ENCODE peak calls at places on chromosomes 7 and 10, in four cellular contexts. K is GM13976, T is glutamatergic neuron, Q is left ventricle myocardium inferior. F is an unnamed sample.

GRCh38 chr7:19114591-19114855 is 2.9 kb downstream of the TWIST1 start:
- DNase-seq in K (no peak), T (no peak), Q (no peak), F (no peak)

GRCh38 chr7:45185028-45185863 is 27.7 kb downstream of the RAMP3 start:
- DNase-seq in K (no peak), T (no peak), Q (no peak), F (no peak)

GRCh38 chr7:157558875-157559595 is 222.2 kb downstream of the DNAJB6 start:
- DNase-seq in K (no peak), T (peak; percentile 14), Q (no peak), F (no peak)

GRCh38 chr7:151264615-151265014 is 16.1 kb upstream of the SMARCD3 start:
- DNase-seq in K (no peak), T (no peak), Q (no peak), F (no peak)

GRCh38 chr10:103262229-103262628 is 14.7 kb upstream of the INA start:
- DNase-seq in K (no peak), T (no peak), Q (no peak), F (no peak)

GRCh38 chr10:23886355-23886754 is 322.6 kb upstream of the KIAA1217 start:
- DNase-seq in K (no peak), T (peak; percentile 14), Q (no peak), F (no peak)

GRCh38 chr7:91164948-91165845 is 99.0 kb upstream of the FZD1 start:
- DNase-seq in K (peak; percentile 40), T (no peak), Q (no peak), F (no peak)

GRCh38 chr7:28840515-28841125 is 117.5 kb downstream of the TRIL start:
- DNase-seq in K (peak; percentile 42), T (no peak), Q (no peak), F (no peak)

GRCh38 chr7:90119178-90119971 is 34.9 kb upstream of the STEAP1 start:
- DNase-seq in K (peak; percentile 12), T (peak; percentile 59), Q (peak; percentile 61), F (peak; percentile 30)
- TF ChIP-seq CTCF in K (no peak), T (no peak), Q (no peak), F (no peak)

GRCh38 chr10:44513592-44513991 is 128.7 kb upstream of the CXCL12 start:
- DNase-seq in K (no peak), T (no peak), Q (no peak), F (no peak)
- TF ChIP-seq CTCF in K (no peak), T (no peak), Q (no peak), F (no peak)

GRCh38 chr7:135938086-135938485 is 39.1 kb downstream of the MTPN start:
- DNase-seq in K (no peak), T (no peak), Q (no peak), F (no peak)
- TF ChIP-seq CTCF in K (no peak), T (no peak), Q (no peak), F (no peak)

DNA sequence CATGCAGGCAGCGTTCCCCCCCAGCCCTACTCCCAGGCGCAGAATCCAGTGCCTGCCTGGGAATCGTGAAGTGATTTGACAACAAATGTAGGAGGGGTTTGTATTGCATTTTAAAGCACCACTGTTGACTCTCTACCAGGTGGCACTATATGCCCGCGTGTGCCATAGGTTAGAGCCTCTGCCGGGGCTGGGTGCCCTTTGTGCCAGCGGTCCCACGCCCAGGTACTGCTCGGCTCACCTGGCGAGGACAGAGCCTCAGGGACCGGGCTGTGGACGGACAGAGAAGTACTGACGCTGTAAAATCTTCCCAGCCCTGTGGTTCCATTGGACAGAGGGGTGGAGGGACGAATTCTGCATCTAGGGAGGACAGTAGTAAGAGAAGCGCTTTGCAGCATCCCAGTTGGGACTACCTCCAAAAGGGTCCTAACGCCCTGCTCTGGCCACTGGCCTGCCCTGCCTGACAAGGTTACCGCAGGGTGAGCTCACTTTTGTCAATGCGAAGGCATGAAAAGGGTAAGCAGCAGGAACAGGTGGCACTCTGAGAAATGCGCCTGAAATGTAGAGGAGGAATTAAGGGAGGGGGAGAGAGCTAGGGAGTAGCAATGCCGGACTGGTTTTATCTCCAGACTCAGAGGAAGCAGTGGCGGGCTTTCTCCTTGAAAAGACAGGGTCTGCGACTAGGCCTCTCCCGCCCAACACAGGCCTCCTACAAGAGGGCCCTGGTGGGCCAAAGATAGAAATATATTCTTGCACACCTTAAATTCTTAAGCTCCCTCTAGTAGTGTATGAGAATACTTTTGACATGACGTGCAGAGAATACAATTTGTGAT is 858 bp upstream of the CACNA2D1 start:
- DNase-seq in K (no peak), T (peak; percentile 25), Q (no peak), F (no peak)
- TF ChIP-seq CTCF in K (no peak), T (no peak), Q (peak; percentile 27), F (no peak)

GRCh38 chr10:22436893-22437619 is 91.8 kb downstream of the SPAG6 start:
- DNase-seq in K (peak; percentile 84), T (peak; percentile 95), Q (peak; percentile 94), F (peak; percentile 89)
- TF ChIP-seq CTCF in K (no peak), T (no peak), Q (no peak), F (no peak)

DNA sequence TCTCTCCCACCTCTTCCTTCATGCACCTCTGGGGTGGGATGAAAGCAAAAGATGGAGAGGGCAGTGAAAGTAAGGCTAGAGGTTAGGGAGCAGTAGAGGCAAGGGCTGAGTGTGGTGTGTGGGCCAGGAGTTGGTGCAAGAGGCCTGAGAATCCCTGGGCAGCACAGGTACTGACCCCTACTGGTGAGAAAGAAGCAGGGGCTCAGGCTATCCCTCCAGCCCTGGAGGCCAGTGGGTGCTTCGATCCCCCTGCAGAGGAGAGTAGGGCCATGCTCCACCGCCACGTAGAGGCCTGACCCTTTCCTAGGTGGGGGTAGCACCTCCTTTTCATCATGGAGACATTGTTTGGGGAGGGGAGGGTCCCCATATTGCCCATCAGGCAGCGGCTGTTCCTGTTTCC is 9.8 kb downstream of the CDHR1 start:
- DNase-seq in K (peak; percentile 81), T (no peak), Q (no peak), F (no peak)
- TF ChIP-seq CTCF in K (peak; percentile 50), T (peak; percentile 23), Q (peak; percentile 22), F (peak; percentile 20)